ENCODE peak calls at places on chromosomes 1 and 21, in seven cellular contexts. One of them, this sample, is unnamed.

GRCh38 chr1:226864311-226864710 is 6.1 kb upstream of the PSEN2 start:
- DNase-seq in Peyer's patch: peak
- DNase-seq in GM10248: no peak
- DNase-seq in mammary epithelial cell: no peak
- DNase-seq in naive thymus-derived CD8-positive, alpha-beta T cell: no peak
- DNase-seq in caudate nucleus: no peak
- DNase-seq in dorsolateral prefrontal cortex: no peak
- DNase-seq in this sample: no peak

GRCh38 chr1:60051191-60051590 is 22.4 kb downstream of the C1orf87 start:
- DNase-seq in Peyer's patch: no peak
- DNase-seq in GM10248: no peak
- DNase-seq in mammary epithelial cell: no peak
- DNase-seq in naive thymus-derived CD8-positive, alpha-beta T cell: no peak
- DNase-seq in caudate nucleus: no peak
- DNase-seq in dorsolateral prefrontal cortex: no peak
- DNase-seq in this sample: no peak

GRCh38 chr1:64171797-64172281 is 31.6 kb upstream of the UBE2U start:
- DNase-seq in Peyer's patch: no peak
- DNase-seq in GM10248: no peak
- DNase-seq in mammary epithelial cell: peak
- DNase-seq in naive thymus-derived CD8-positive, alpha-beta T cell: no peak
- DNase-seq in caudate nucleus: no peak
- DNase-seq in dorsolateral prefrontal cortex: no peak
- DNase-seq in this sample: no peak

GRCh38 chr1:65189716-65190115 is 41.7 kb downstream of the AK4 start:
- DNase-seq in Peyer's patch: no peak
- DNase-seq in GM10248: no peak
- DNase-seq in mammary epithelial cell: no peak
- DNase-seq in naive thymus-derived CD8-positive, alpha-beta T cell: no peak
- DNase-seq in caudate nucleus: no peak
- DNase-seq in dorsolateral prefrontal cortex: no peak
- DNase-seq in this sample: no peak

GRCh38 chr1:229433364-229434004 is 410 bp downstream of the ACTA1 start:
- DNase-seq in Peyer's patch: no peak
- DNase-seq in GM10248: no peak
- DNase-seq in mammary epithelial cell: no peak
- DNase-seq in naive thymus-derived CD8-positive, alpha-beta T cell: no peak
- DNase-seq in caudate nucleus: no peak
- DNase-seq in dorsolateral prefrontal cortex: no peak
- DNase-seq in this sample: no peak

GRCh38 chr1:156591432-156592157 is at the start of gene NAXE:
- DNase-seq in Peyer's patch: peak
- DNase-seq in GM10248: peak
- DNase-seq in mammary epithelial cell: peak
- DNase-seq in naive thymus-derived CD8-positive, alpha-beta T cell: peak
- DNase-seq in caudate nucleus: peak
- DNase-seq in dorsolateral prefrontal cortex: peak
- DNase-seq in this sample: peak

GRCh38 chr1:76759950-76760349 is 107.3 kb upstream of the ST6GALNAC5 start:
- DNase-seq in Peyer's patch: no peak
- DNase-seq in GM10248: no peak
- DNase-seq in mammary epithelial cell: peak
- DNase-seq in naive thymus-derived CD8-positive, alpha-beta T cell: no peak
- DNase-seq in caudate nucleus: no peak
- DNase-seq in dorsolateral prefrontal cortex: no peak
- DNase-seq in this sample: no peak

GRCh38 chr1:57468661-57469523 is 45.0 kb upstream of the DAB1 start:
- DNase-seq in Peyer's patch: no peak
- DNase-seq in GM10248: no peak
- DNase-seq in mammary epithelial cell: no peak
- DNase-seq in naive thymus-derived CD8-positive, alpha-beta T cell: no peak
- DNase-seq in caudate nucleus: no peak
- DNase-seq in dorsolateral prefrontal cortex: no peak
- DNase-seq in this sample: no peak

GRCh38 chr1:165857046-165857801 is 29.8 kb downstream of the UCK2 start:
- DNase-seq in Peyer's patch: peak
- DNase-seq in GM10248: peak
- DNase-seq in mammary epithelial cell: peak
- DNase-seq in naive thymus-derived CD8-positive, alpha-beta T cell: no peak
- DNase-seq in caudate nucleus: no peak
- DNase-seq in dorsolateral prefrontal cortex: no peak
- DNase-seq in this sample: no peak

GRCh38 chr1:224106568-224107281 is 7.2 kb upstream of the FBXO28 start:
- DNase-seq in Peyer's patch: peak
- DNase-seq in GM10248: peak
- DNase-seq in mammary epithelial cell: peak
- DNase-seq in naive thymus-derived CD8-positive, alpha-beta T cell: no peak
- DNase-seq in caudate nucleus: no peak
- DNase-seq in dorsolateral prefrontal cortex: no peak
- DNase-seq in this sample: peak

GRCh38 chr1:175129997-175130648 is 62.5 kb downstream of the KIAA0040 start:
- DNase-seq in Peyer's patch: no peak
- DNase-seq in GM10248: no peak
- DNase-seq in mammary epithelial cell: no peak
- DNase-seq in naive thymus-derived CD8-positive, alpha-beta T cell: no peak
- DNase-seq in caudate nucleus: no peak
- DNase-seq in dorsolateral prefrontal cortex: no peak
- DNase-seq in this sample: no peak

GRCh38 chr1:234691567-234691966 is 81.6 kb upstream of the IRF2BP2 start:
- DNase-seq in Peyer's patch: no peak
- DNase-seq in GM10248: no peak
- DNase-seq in mammary epithelial cell: no peak
- DNase-seq in naive thymus-derived CD8-positive, alpha-beta T cell: no peak
- DNase-seq in caudate nucleus: no peak
- DNase-seq in dorsolateral prefrontal cortex: no peak
- DNase-seq in this sample: no peak

GRCh38 chr1:244957122-244957521 is 92.8 kb upstream of the HNRNPU start:
- DNase-seq in Peyer's patch: no peak
- DNase-seq in GM10248: no peak
- DNase-seq in mammary epithelial cell: no peak
- DNase-seq in naive thymus-derived CD8-positive, alpha-beta T cell: no peak
- DNase-seq in caudate nucleus: no peak
- DNase-seq in dorsolateral prefrontal cortex: no peak
- DNase-seq in this sample: no peak

GRCh38 chr1:197933647-197934046 is 16.5 kb downstream of the LHX9 start:
- DNase-seq in Peyer's patch: no peak
- DNase-seq in GM10248: no peak
- DNase-seq in mammary epithelial cell: no peak
- DNase-seq in naive thymus-derived CD8-positive, alpha-beta T cell: no peak
- DNase-seq in caudate nucleus: no peak
- DNase-seq in dorsolateral prefrontal cortex: no peak
- DNase-seq in this sample: no peak

GRCh38 chr1:155323729-155324040 is 3.0 kb downstream of the RUSC1 start:
- DNase-seq in Peyer's patch: peak
- DNase-seq in GM10248: peak
- DNase-seq in mammary epithelial cell: peak
- DNase-seq in naive thymus-derived CD8-positive, alpha-beta T cell: peak
- DNase-seq in caudate nucleus: peak
- DNase-seq in dorsolateral prefrontal cortex: peak
- DNase-seq in this sample: peak

GRCh38 chr21:16408280-16408669 is 678.5 kb downstream of the USP25 start:
- DNase-seq in Peyer's patch: no peak
- DNase-seq in GM10248: no peak
- DNase-seq in mammary epithelial cell: no peak
- DNase-seq in naive thymus-derived CD8-positive, alpha-beta T cell: no peak
- DNase-seq in caudate nucleus: no peak
- DNase-seq in dorsolateral prefrontal cortex: no peak
- DNase-seq in this sample: no peak

GRCh38 chr1:32142446-32143301 is 34.8 kb downstream of the KPNA6 start:
- DNase-seq in Peyer's patch: no peak
- DNase-seq in GM10248: no peak
- DNase-seq in mammary epithelial cell: peak
- DNase-seq in naive thymus-derived CD8-positive, alpha-beta T cell: no peak
- DNase-seq in caudate nucleus: no peak
- DNase-seq in dorsolateral prefrontal cortex: no peak
- DNase-seq in this sample: peak

GRCh38 chr1:94329986-94330385 is 88.2 kb upstream of the ABCD3 start:
- DNase-seq in Peyer's patch: no peak
- DNase-seq in GM10248: no peak
- DNase-seq in mammary epithelial cell: no peak
- DNase-seq in naive thymus-derived CD8-positive, alpha-beta T cell: no peak
- DNase-seq in caudate nucleus: no peak
- DNase-seq in dorsolateral prefrontal cortex: no peak
- DNase-seq in this sample: no peak

GRCh38 chr1:54332781-54333585 is 73.2 kb downstream of the SSBP3 start:
- DNase-seq in Peyer's patch: no peak
- DNase-seq in GM10248: no peak
- DNase-seq in mammary epithelial cell: no peak
- DNase-seq in naive thymus-derived CD8-positive, alpha-beta T cell: no peak
- DNase-seq in caudate nucleus: no peak
- DNase-seq in dorsolateral prefrontal cortex: no peak
- DNase-seq in this sample: no peak